ENCODE peak calls at places on chromosomes 5 and 9, in four cellular contexts. S is nephron progenitor cell, V is iris pigment epithelial cell, Z is NCI-H2081. O is an unnamed sample.

GRCh38 chr5:153938131-153938842 is 100.4 kb downstream of the FAM114A2 start:
- DNase-seq in S (no peak), V (no peak), Z (no peak), O (no peak)

GRCh38 chr9:3963266-3964019 is 336.4 kb downstream of the GLIS3 start:
- DNase-seq in S (no peak), V (peak; percentile 86), Z (no peak), O (no peak)

GRCh38 chr9:136655244-136656225 is 7.2 kb upstream of the EGFL7 start:
- DNase-seq in S (no peak), V (no peak), Z (no peak), O (no peak)

GRCh38 chr9:87107072-87107471 is 159.8 kb upstream of the GAS1 start:
- DNase-seq in S (no peak), V (peak; percentile 38), Z (no peak), O (no peak)

GRCh38 chr9:113309204-113309813 is 6.1 kb upstream of the RNF183 start:
- DNase-seq in S (no peak), V (peak; percentile 57), Z (no peak), O (peak; percentile 23)

GRCh38 chr9:88198346-88198807 is 60.1 kb upstream of the SPATA31C2 start:
- DNase-seq in S (no peak), V (peak; percentile 44), Z (no peak), O (no peak)

GRCh38 chr5:127492854-127493738 is 24.3 kb upstream of the PRRC1 start:
- DNase-seq in S (no peak), V (peak; percentile 38), Z (peak; percentile 21), O (no peak)

GRCh38 chr5:83562817-83563557 is 91.4 kb downstream of the VCAN start:
- DNase-seq in S (no peak), V (peak; percentile 65), Z (no peak), O (no peak)

GRCh38 chr9:137339606-137340462 is 37.8 kb upstream of the NRARP start:
- DNase-seq in S (no peak), V (peak; percentile 82), Z (no peak), O (no peak)

GRCh38 chr9:131402738-131403492 is 9.0 kb downstream of the PRRC2B start:
- DNase-seq in S (peak; percentile 21), V (peak; percentile 90), Z (peak; percentile 39), O (peak; percentile 89)

GRCh38 chr9:119009253-119009652 is 360.0 kb downstream of the BRINP1 start:
- DNase-seq in S (no peak), V (peak; percentile 42), Z (no peak), O (no peak)

GRCh38 chr9:135516132-135516860 is 4.9 kb upstream of the LCN1 start:
- DNase-seq in S (no peak), V (no peak), Z (no peak), O (no peak)

GRCh38 chr5:10701567-10702039 is 59.4 kb downstream of the DAP start:
- DNase-seq in S (peak; percentile 61), V (peak; percentile 66), Z (peak; percentile 54), O (peak; percentile 39)

GRCh38 chr9:14096182-14096922 is 217.6 kb downstream of the NFIB start:
- DNase-seq in S (no peak), V (peak; percentile 94), Z (peak; percentile 86), O (peak; percentile 40)

GRCh38 chr9:123375725-123376132 is 19.7 kb downstream of the CRB2 start:
- DNase-seq in S (peak; percentile 77), V (peak; percentile 26), Z (no peak), O (no peak)

O was measured in prostate gland.